ENCODE peak calls at places on chromosomes 11 and 22, in eight cellular contexts. G is left cardiac atrium; X is left lung; L is HFF-Myc; Q is MCF 10A; B is T-helper 1 cell; D is activated T-cell treated with anti-CD3 and anti-CD28 coated beads, Interleukin-2, amount 50 U/mL, for 72 hours; I is fibroblast of the aortic adventitia. A is an unnamed sample.

GRCh38 chr11:126114486-126115252 is 52.0 kb upstream of the CDON start:
- DNase-seq in G (no peak), X (no peak), L (no peak), Q (no peak), B (no peak), D (no peak), I (no peak), A (no peak)

GRCh38 chr11:34395916-34396555 is 38.2 kb upstream of the ABTB2 start:
- DNase-seq in G (no peak), X (no peak), L (peak; percentile 46), Q (peak; percentile 84), B (no peak), D (no peak), I (peak; percentile 54), A (no peak)

GRCh38 chr11:129021295-129021694 is 78.6 kb upstream of the TP53AIP1 start:
- DNase-seq in G (no peak), X (no peak), L (no peak), Q (no peak), B (no peak), D (no peak), I (peak; percentile 52), A (no peak)

GRCh38 chr22:40055143-40055926 is 60.6 kb downstream of the FAM83F start:
- DNase-seq in G (no peak), X (no peak), L (no peak), Q (no peak), B (no peak), D (peak; percentile 20), I (no peak), A (no peak)

GRCh38 chr11:103370076-103370475 is 260.9 kb downstream of the DYNC2H1 start:
- DNase-seq in G (no peak), X (no peak), L (no peak), Q (no peak), B (no peak), D (no peak), I (no peak), A (no peak)

GRCh38 chr22:40611606-40612005 is 24.9 kb downstream of the MRTFA start:
- DNase-seq in G (no peak), X (no peak), L (no peak), Q (no peak), B (no peak), D (no peak), I (no peak), A (no peak)

GRCh38 chr22:35630891-35631290 is 13.8 kb upstream of the MB start:
- DNase-seq in G (no peak), X (peak; percentile 19), L (no peak), Q (no peak), B (no peak), D (no peak), I (no peak), A (no peak)

GRCh38 chr11:61293869-61294716 is 1.0 kb downstream of the VWCE start:
- DNase-seq in G (peak; percentile 64), X (no peak), L (no peak), Q (no peak), B (no peak), D (peak; percentile 54), I (peak; percentile 49), A (peak; percentile 37)

GRCh38 chr11:129625930-129626329 is 189.7 kb upstream of the TMEM45B start:
- DNase-seq in G (no peak), X (no peak), L (no peak), Q (peak; percentile 90), B (no peak), D (no peak), I (no peak), A (no peak)

GRCh38 chr11:103582351-103582909 is 454.0 kb upstream of the DDI1 start:
- DNase-seq in G (no peak), X (no peak), L (no peak), Q (no peak), B (no peak), D (no peak), I (no peak), A (no peak)

GRCh38 chr22:31870890-31871289 is 73.4 kb upstream of the YWHAH start:
- DNase-seq in G (no peak), X (no peak), L (no peak), Q (peak; percentile 74), B (no peak), D (no peak), I (no peak), A (no peak)

GRCh38 chr11:135069884-135070283 is 657.8 kb upstream of the B3GAT1 start:
- DNase-seq in G (no peak), X (no peak), L (no peak), Q (peak; percentile 29), B (no peak), D (no peak), I (no peak), A (no peak)

GRCh38 chr11:74989269-74989655 is 529 bp downstream of the NEU3 start:
- DNase-seq in G (no peak), X (no peak), L (no peak), Q (no peak), B (no peak), D (peak; percentile 6), I (peak; percentile 26), A (peak; percentile 12)

GRCh38 chr22:28181332-28181731 is 262.3 kb upstream of the PITPNB start:
- DNase-seq in G (no peak), X (no peak), L (no peak), Q (no peak), B (no peak), D (no peak), I (peak; percentile 49), A (no peak)

GRCh38 chr22:20079745-20080444 is at the start of gene DGCR8:
- DNase-seq in G (peak; percentile 94), X (peak; percentile 94), L (peak; percentile 77), Q (peak; percentile 94), B (peak; percentile 44), D (peak; percentile 75), I (peak; percentile 91), A (peak; percentile 75)

GRCh38 chr11:122099345-122100045 is 16.5 kb downstream of the BLID start:
- DNase-seq in G (no peak), X (no peak), L (no peak), Q (peak; percentile 58), B (no peak), D (no peak), I (peak; percentile 79), A (no peak)

GRCh38 chr11:121067026-121067425 is 34.0 kb upstream of the TECTA start:
- DNase-seq in G (no peak), X (no peak), L (no peak), Q (no peak), B (no peak), D (no peak), I (no peak), A (no peak)

GRCh38 chr22:27937453-27937852 is 18.4 kb upstream of the PITPNB start:
- DNase-seq in G (no peak), X (no peak), L (no peak), Q (no peak), B (no peak), D (no peak), I (no peak), A (no peak)

GRCh38 chr11:133947298-133947905 is 9.4 kb downstream of the IGSF9B start:
- DNase-seq in G (peak; percentile 70), X (no peak), L (no peak), Q (peak; percentile 62), B (no peak), D (peak; percentile 83), I (peak; percentile 45), A (peak; percentile 62)